ENCODE peak calls at places on chromosomes 4 and X, in nine cellular contexts. One of them, this sample, is unnamed.

GRCh38 chr4:40594261-40595178 is 35.1 kb downstream of the RBM47 start:
- DNase-seq in foreskin fibroblast: no peak
- DNase-seq in kidney epithelial cell: no peak
- DNase-seq in epithelial cell of esophagus: peak
- DNase-seq in vagina: no peak
- DNase-seq in SK-N-SH: no peak
- DNase-seq in tibial artery: no peak
- DNase-seq in HFF-Myc: no peak
- DNase-seq in Panc1: no peak
- DNase-seq in this sample: peak

GRCh38 chr4:53716471-53717063 is 125.3 kb upstream of the LNX1 start:
- DNase-seq in foreskin fibroblast: no peak
- DNase-seq in kidney epithelial cell: no peak
- DNase-seq in epithelial cell of esophagus: no peak
- DNase-seq in vagina: no peak
- DNase-seq in SK-N-SH: no peak
- DNase-seq in tibial artery: no peak
- DNase-seq in HFF-Myc: no peak
- DNase-seq in Panc1: no peak
- DNase-seq in this sample: no peak

GRCh38 chr4:53321151-53321987 is 44.5 kb downstream of the SCFD2 start:
- DNase-seq in foreskin fibroblast: peak
- DNase-seq in kidney epithelial cell: peak
- DNase-seq in epithelial cell of esophagus: peak
- DNase-seq in vagina: no peak
- DNase-seq in SK-N-SH: no peak
- DNase-seq in tibial artery: no peak
- DNase-seq in HFF-Myc: peak
- DNase-seq in Panc1: peak
- DNase-seq in this sample: peak

GRCh38 chrX:154648931-154649863 is 4.2 kb downstream of the CTAG2 start:
- DNase-seq in foreskin fibroblast: no peak
- DNase-seq in kidney epithelial cell: no peak
- DNase-seq in epithelial cell of esophagus: no peak
- DNase-seq in vagina: no peak
- DNase-seq in SK-N-SH: no peak
- DNase-seq in tibial artery: no peak
- DNase-seq in HFF-Myc: no peak
- DNase-seq in Panc1: no peak
- DNase-seq in this sample: no peak

GRCh38 chrX:149060921-149061320 is 444.2 kb downstream of the IDS start:
- DNase-seq in foreskin fibroblast: peak
- DNase-seq in kidney epithelial cell: no peak
- DNase-seq in epithelial cell of esophagus: peak
- DNase-seq in vagina: no peak
- DNase-seq in SK-N-SH: no peak
- DNase-seq in tibial artery: no peak
- DNase-seq in HFF-Myc: no peak
- DNase-seq in Panc1: no peak
- DNase-seq in this sample: no peak

GRCh38 chr4:38162240-38162784 is 202.1 kb downstream of the PTTG2 start:
- DNase-seq in foreskin fibroblast: peak
- DNase-seq in kidney epithelial cell: peak
- DNase-seq in epithelial cell of esophagus: peak
- DNase-seq in vagina: no peak
- DNase-seq in SK-N-SH: peak
- DNase-seq in tibial artery: no peak
- DNase-seq in HFF-Myc: no peak
- DNase-seq in Panc1: no peak
- DNase-seq in this sample: no peak

GRCh38 chr4:32485976-32486375 is 1765.8 kb downstream of the PCDH7 start:
- DNase-seq in foreskin fibroblast: no peak
- DNase-seq in kidney epithelial cell: no peak
- DNase-seq in epithelial cell of esophagus: no peak
- DNase-seq in vagina: no peak
- DNase-seq in SK-N-SH: no peak
- DNase-seq in tibial artery: no peak
- DNase-seq in HFF-Myc: no peak
- DNase-seq in Panc1: no peak
- DNase-seq in this sample: no peak

GRCh38 chrX:37349131-37350033 is at the start of gene PRRG1:
- DNase-seq in foreskin fibroblast: peak
- DNase-seq in kidney epithelial cell: peak
- DNase-seq in epithelial cell of esophagus: peak
- DNase-seq in vagina: no peak
- DNase-seq in SK-N-SH: peak
- DNase-seq in tibial artery: peak
- DNase-seq in HFF-Myc: no peak
- DNase-seq in Panc1: peak
- DNase-seq in this sample: no peak

GRCh38 chr4:114673306-114673705 is 74.7 kb downstream of the UGT8 start:
- DNase-seq in foreskin fibroblast: no peak
- DNase-seq in kidney epithelial cell: no peak
- DNase-seq in epithelial cell of esophagus: no peak
- DNase-seq in vagina: no peak
- DNase-seq in SK-N-SH: no peak
- DNase-seq in tibial artery: no peak
- DNase-seq in HFF-Myc: no peak
- DNase-seq in Panc1: no peak
- DNase-seq in this sample: no peak

GRCh38 chrX:130299279-130300009 is 30.7 kb upstream of the ZNF280C start:
- DNase-seq in foreskin fibroblast: no peak
- DNase-seq in kidney epithelial cell: no peak
- DNase-seq in epithelial cell of esophagus: no peak
- DNase-seq in vagina: no peak
- DNase-seq in SK-N-SH: peak
- DNase-seq in tibial artery: no peak
- DNase-seq in HFF-Myc: no peak
- DNase-seq in Panc1: no peak
- DNase-seq in this sample: no peak

GRCh38 chrX:12974797-12975669 is at the start of gene TMSB4X:
- DNase-seq in foreskin fibroblast: peak
- DNase-seq in kidney epithelial cell: no peak
- DNase-seq in epithelial cell of esophagus: peak
- DNase-seq in vagina: no peak
- DNase-seq in SK-N-SH: peak
- DNase-seq in tibial artery: peak
- DNase-seq in HFF-Myc: no peak
- DNase-seq in Panc1: no peak
- DNase-seq in this sample: no peak

GRCh38 chr4:75745192-75745591 is 20.8 kb downstream of the USO1 start:
- DNase-seq in foreskin fibroblast: peak
- DNase-seq in kidney epithelial cell: no peak
- DNase-seq in epithelial cell of esophagus: peak
- DNase-seq in vagina: no peak
- DNase-seq in SK-N-SH: no peak
- DNase-seq in tibial artery: no peak
- DNase-seq in HFF-Myc: no peak
- DNase-seq in Panc1: no peak
- DNase-seq in this sample: no peak

GRCh38 chr4:139633661-139634060 is 32.0 kb upstream of the MGST2 start:
- DNase-seq in foreskin fibroblast: no peak
- DNase-seq in kidney epithelial cell: no peak
- DNase-seq in epithelial cell of esophagus: peak
- DNase-seq in vagina: no peak
- DNase-seq in SK-N-SH: no peak
- DNase-seq in tibial artery: no peak
- DNase-seq in HFF-Myc: no peak
- DNase-seq in Panc1: no peak
- DNase-seq in this sample: no peak

GRCh38 chr4:158938462-158939044 is 164.3 kb upstream of the RAPGEF2 start:
- DNase-seq in foreskin fibroblast: peak
- DNase-seq in kidney epithelial cell: no peak
- DNase-seq in epithelial cell of esophagus: no peak
- DNase-seq in vagina: no peak
- DNase-seq in SK-N-SH: no peak
- DNase-seq in tibial artery: no peak
- DNase-seq in HFF-Myc: peak
- DNase-seq in Panc1: no peak
- DNase-seq in this sample: peak

GRCh38 chrX:93874554-93874953 is 200.5 kb downstream of the FAM133A start:
- DNase-seq in foreskin fibroblast: no peak
- DNase-seq in kidney epithelial cell: no peak
- DNase-seq in epithelial cell of esophagus: peak
- DNase-seq in vagina: no peak
- DNase-seq in SK-N-SH: peak
- DNase-seq in tibial artery: no peak
- DNase-seq in HFF-Myc: peak
- DNase-seq in Panc1: no peak
- DNase-seq in this sample: no peak

GRCh38 chrX:84487365-84488353 is 14.6 kb downstream of the HDX start:
- DNase-seq in foreskin fibroblast: no peak
- DNase-seq in kidney epithelial cell: no peak
- DNase-seq in epithelial cell of esophagus: no peak
- DNase-seq in vagina: no peak
- DNase-seq in SK-N-SH: no peak
- DNase-seq in tibial artery: no peak
- DNase-seq in HFF-Myc: no peak
- DNase-seq in Panc1: no peak
- DNase-seq in this sample: no peak

GRCh38 chr4:43233321-43233720 is 340.8 kb downstream of the GRXCR1 start:
- DNase-seq in foreskin fibroblast: no peak
- DNase-seq in kidney epithelial cell: no peak
- DNase-seq in epithelial cell of esophagus: no peak
- DNase-seq in vagina: no peak
- DNase-seq in SK-N-SH: no peak
- DNase-seq in tibial artery: no peak
- DNase-seq in HFF-Myc: no peak
- DNase-seq in Panc1: no peak
- DNase-seq in this sample: no peak

GRCh38 chr4:7158081-7158750 is 34.1 kb upstream of the SORCS2 start:
- DNase-seq in foreskin fibroblast: no peak
- DNase-seq in kidney epithelial cell: no peak
- DNase-seq in epithelial cell of esophagus: no peak
- DNase-seq in vagina: no peak
- DNase-seq in SK-N-SH: no peak
- DNase-seq in tibial artery: peak
- DNase-seq in HFF-Myc: no peak
- DNase-seq in Panc1: no peak
- DNase-seq in this sample: no peak

GRCh38 chr4:121138014-121138413 is 26.1 kb downstream of the TNIP3 start:
- DNase-seq in foreskin fibroblast: no peak
- DNase-seq in kidney epithelial cell: no peak
- DNase-seq in epithelial cell of esophagus: no peak
- DNase-seq in vagina: no peak
- DNase-seq in SK-N-SH: no peak
- DNase-seq in tibial artery: no peak
- DNase-seq in HFF-Myc: no peak
- DNase-seq in Panc1: no peak
- DNase-seq in this sample: no peak

GRCh38 chr4:19936471-19936870 is 315.2 kb upstream of the SLIT2 start:
- DNase-seq in foreskin fibroblast: peak
- DNase-seq in kidney epithelial cell: peak
- DNase-seq in epithelial cell of esophagus: no peak
- DNase-seq in vagina: no peak
- DNase-seq in SK-N-SH: no peak
- DNase-seq in tibial artery: no peak
- DNase-seq in HFF-Myc: peak
- DNase-seq in Panc1: no peak
- DNase-seq in this sample: peak

GRCh38 chr4:121278811-121279368 is 101.9 kb downstream of the QRFPR start:
- DNase-seq in foreskin fibroblast: no peak
- DNase-seq in kidney epithelial cell: no peak
- DNase-seq in epithelial cell of esophagus: no peak
- DNase-seq in vagina: no peak
- DNase-seq in SK-N-SH: no peak
- DNase-seq in tibial artery: no peak
- DNase-seq in HFF-Myc: no peak
- DNase-seq in Panc1: no peak
- DNase-seq in this sample: peak

GRCh38 chr4:184408711-184409081 is 65.7 kb downstream of the IRF2 start:
- DNase-seq in foreskin fibroblast: no peak
- DNase-seq in kidney epithelial cell: no peak
- DNase-seq in epithelial cell of esophagus: no peak
- DNase-seq in vagina: no peak
- DNase-seq in SK-N-SH: no peak
- DNase-seq in tibial artery: peak
- DNase-seq in HFF-Myc: no peak
- DNase-seq in Panc1: no peak
- DNase-seq in this sample: no peak

GRCh38 chrX:153412746-153413720 is 1.8 kb downstream of the ZFP92 start:
- DNase-seq in foreskin fibroblast: no peak
- DNase-seq in kidney epithelial cell: no peak
- DNase-seq in epithelial cell of esophagus: no peak
- DNase-seq in vagina: no peak
- DNase-seq in SK-N-SH: peak
- DNase-seq in tibial artery: no peak
- DNase-seq in HFF-Myc: no peak
- DNase-seq in Panc1: no peak
- DNase-seq in this sample: no peak
- H3K4me3 ChIP-seq in foreskin fibroblast: no peak
- H3K4me3 ChIP-seq in kidney epithelial cell: no peak
- H3K4me3 ChIP-seq in epithelial cell of esophagus: no peak
- H3K4me3 ChIP-seq in vagina: no peak
- H3K4me3 ChIP-seq in SK-N-SH: no peak
- H3K4me3 ChIP-seq in tibial artery: no peak
- H3K4me3 ChIP-seq in HFF-Myc: no peak
- H3K4me3 ChIP-seq in Panc1: no peak
- H3K4me3 ChIP-seq in this sample: no peak

GRCh38 chr4:2873329-2873728 is 29.7 kb downstream of the ADD1 start:
- DNase-seq in foreskin fibroblast: no peak
- DNase-seq in kidney epithelial cell: no peak
- DNase-seq in epithelial cell of esophagus: no peak
- DNase-seq in vagina: no peak
- DNase-seq in SK-N-SH: no peak
- DNase-seq in tibial artery: no peak
- DNase-seq in HFF-Myc: no peak
- DNase-seq in Panc1: no peak
- DNase-seq in this sample: no peak
- H3K4me3 ChIP-seq in foreskin fibroblast: no peak
- H3K4me3 ChIP-seq in kidney epithelial cell: no peak
- H3K4me3 ChIP-seq in epithelial cell of esophagus: no peak
- H3K4me3 ChIP-seq in vagina: no peak
- H3K4me3 ChIP-seq in SK-N-SH: no peak
- H3K4me3 ChIP-seq in tibial artery: no peak
- H3K4me3 ChIP-seq in HFF-Myc: no peak
- H3K4me3 ChIP-seq in Panc1: no peak
- H3K4me3 ChIP-seq in this sample: no peak

DNA sequence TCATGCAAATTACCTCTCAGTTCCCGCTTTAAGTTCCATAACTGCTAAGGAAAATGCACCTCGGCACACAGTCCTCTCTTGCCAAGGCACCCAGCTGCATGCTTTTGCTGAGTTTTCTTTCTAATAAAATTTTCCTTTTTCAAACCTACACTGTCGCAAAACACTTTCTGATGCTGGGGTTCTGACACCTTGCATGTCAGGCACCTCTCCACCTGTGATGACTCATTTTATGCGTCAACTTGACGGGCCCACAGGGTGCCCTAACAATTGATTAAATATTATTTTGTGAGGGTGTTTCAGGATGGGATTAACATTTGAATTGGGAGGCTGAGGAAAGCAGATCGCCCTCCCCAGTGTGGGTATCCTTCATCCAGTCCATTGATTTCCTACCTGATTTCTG is 291.0 kb upstream of the STS start:
- DNase-seq in foreskin fibroblast: no peak
- DNase-seq in kidney epithelial cell: no peak
- DNase-seq in epithelial cell of esophagus: no peak
- DNase-seq in vagina: no peak
- DNase-seq in SK-N-SH: no peak
- DNase-seq in tibial artery: no peak
- DNase-seq in HFF-Myc: no peak
- DNase-seq in Panc1: no peak
- DNase-seq in this sample: no peak
- H3K4me3 ChIP-seq in foreskin fibroblast: no peak
- H3K4me3 ChIP-seq in kidney epithelial cell: no peak
- H3K4me3 ChIP-seq in epithelial cell of esophagus: no peak
- H3K4me3 ChIP-seq in vagina: no peak
- H3K4me3 ChIP-seq in SK-N-SH: no peak
- H3K4me3 ChIP-seq in tibial artery: no peak
- H3K4me3 ChIP-seq in HFF-Myc: no peak
- H3K4me3 ChIP-seq in Panc1: no peak
- H3K4me3 ChIP-seq in this sample: no peak

GRCh38 chrX:54358424-54359211 is 772 bp upstream of the WNK3 start:
- DNase-seq in foreskin fibroblast: peak
- DNase-seq in kidney epithelial cell: peak
- DNase-seq in epithelial cell of esophagus: peak
- DNase-seq in vagina: no peak
- DNase-seq in SK-N-SH: peak
- DNase-seq in tibial artery: peak
- DNase-seq in HFF-Myc: no peak
- DNase-seq in Panc1: no peak
- DNase-seq in this sample: no peak
- H3K4me3 ChIP-seq in foreskin fibroblast: peak
- H3K4me3 ChIP-seq in kidney epithelial cell: peak
- H3K4me3 ChIP-seq in epithelial cell of esophagus: peak
- H3K4me3 ChIP-seq in vagina: peak
- H3K4me3 ChIP-seq in SK-N-SH: peak
- H3K4me3 ChIP-seq in tibial artery: peak
- H3K4me3 ChIP-seq in HFF-Myc: peak
- H3K4me3 ChIP-seq in Panc1: no peak
- H3K4me3 ChIP-seq in this sample: peak

This sample was measured in AG04449.